ENCODE peak calls at places on chromosomes 4 and X, in eight cellular contexts. One of them, this sample, is unnamed.

GRCh38 chr4:39348371-39349265 is 17.5 kb downstream of the RFC1 start:
- DNase-seq in effector memory CD4-positive, alpha-beta T cell: no peak
- DNase-seq in PC-3: peak
- DNase-seq in ascending aorta: no peak
- DNase-seq in CD8-positive, alpha-beta memory T cell: no peak
- DNase-seq in hypothalamus: no peak
- DNase-seq in omental fat pad: no peak
- DNase-seq in H4: no peak
- DNase-seq in this sample: no peak

GRCh38 chr4:95465010-95465409 is 83.8 kb downstream of the UNC5C start:
- DNase-seq in effector memory CD4-positive, alpha-beta T cell: no peak
- DNase-seq in PC-3: peak
- DNase-seq in ascending aorta: no peak
- DNase-seq in CD8-positive, alpha-beta memory T cell: no peak
- DNase-seq in hypothalamus: no peak
- DNase-seq in omental fat pad: no peak
- DNase-seq in H4: no peak
- DNase-seq in this sample: peak

GRCh38 chr4:66062044-66062443 is 391.8 kb upstream of the EPHA5 start:
- DNase-seq in effector memory CD4-positive, alpha-beta T cell: no peak
- DNase-seq in PC-3: peak
- DNase-seq in ascending aorta: no peak
- DNase-seq in CD8-positive, alpha-beta memory T cell: no peak
- DNase-seq in hypothalamus: no peak
- DNase-seq in omental fat pad: no peak
- DNase-seq in H4: no peak
- DNase-seq in this sample: peak

GRCh38 chr4:10205223-10205622 is 88.6 kb upstream of the WDR1 start:
- DNase-seq in effector memory CD4-positive, alpha-beta T cell: no peak
- DNase-seq in PC-3: peak
- DNase-seq in ascending aorta: no peak
- DNase-seq in CD8-positive, alpha-beta memory T cell: no peak
- DNase-seq in hypothalamus: no peak
- DNase-seq in omental fat pad: no peak
- DNase-seq in H4: no peak
- DNase-seq in this sample: peak

GRCh38 chrX:56726609-56727008 is 2.4 kb upstream of the NBDY start:
- DNase-seq in effector memory CD4-positive, alpha-beta T cell: no peak
- DNase-seq in PC-3: peak
- DNase-seq in ascending aorta: no peak
- DNase-seq in CD8-positive, alpha-beta memory T cell: peak
- DNase-seq in hypothalamus: no peak
- DNase-seq in omental fat pad: no peak
- DNase-seq in H4: peak
- DNase-seq in this sample: peak

GRCh38 chr4:81648576-81649272 is 177.0 kb upstream of the RASGEF1B start:
- DNase-seq in effector memory CD4-positive, alpha-beta T cell: no peak
- DNase-seq in PC-3: no peak
- DNase-seq in ascending aorta: no peak
- DNase-seq in CD8-positive, alpha-beta memory T cell: peak
- DNase-seq in hypothalamus: no peak
- DNase-seq in omental fat pad: no peak
- DNase-seq in H4: peak
- DNase-seq in this sample: no peak

GRCh38 chr4:173414456-173414855 is 15.5 kb upstream of the SCRG1 start:
- DNase-seq in effector memory CD4-positive, alpha-beta T cell: no peak
- DNase-seq in PC-3: no peak
- DNase-seq in ascending aorta: no peak
- DNase-seq in CD8-positive, alpha-beta memory T cell: no peak
- DNase-seq in hypothalamus: no peak
- DNase-seq in omental fat pad: no peak
- DNase-seq in H4: no peak
- DNase-seq in this sample: no peak

GRCh38 chr4:72390409-72390808 is 178.6 kb downstream of the ADAMTS3 start:
- DNase-seq in effector memory CD4-positive, alpha-beta T cell: no peak
- DNase-seq in PC-3: peak
- DNase-seq in ascending aorta: no peak
- DNase-seq in CD8-positive, alpha-beta memory T cell: no peak
- DNase-seq in hypothalamus: no peak
- DNase-seq in omental fat pad: no peak
- DNase-seq in H4: no peak
- DNase-seq in this sample: peak

GRCh38 chrX:132165651-132166050 is 37.8 kb upstream of the FRMD7 start:
- DNase-seq in effector memory CD4-positive, alpha-beta T cell: no peak
- DNase-seq in PC-3: peak
- DNase-seq in ascending aorta: no peak
- DNase-seq in CD8-positive, alpha-beta memory T cell: no peak
- DNase-seq in hypothalamus: no peak
- DNase-seq in omental fat pad: no peak
- DNase-seq in H4: no peak
- DNase-seq in this sample: peak

GRCh38 chr4:184843984-184844554 is 18.3 kb upstream of the ACSL1 start:
- DNase-seq in effector memory CD4-positive, alpha-beta T cell: no peak
- DNase-seq in PC-3: no peak
- DNase-seq in ascending aorta: no peak
- DNase-seq in CD8-positive, alpha-beta memory T cell: no peak
- DNase-seq in hypothalamus: no peak
- DNase-seq in omental fat pad: no peak
- DNase-seq in H4: no peak
- DNase-seq in this sample: no peak

GRCh38 chr4:6562931-6563901 is 11.8 kb upstream of the MAN2B2 start:
- DNase-seq in effector memory CD4-positive, alpha-beta T cell: no peak
- DNase-seq in PC-3: peak
- DNase-seq in ascending aorta: no peak
- DNase-seq in CD8-positive, alpha-beta memory T cell: no peak
- DNase-seq in hypothalamus: no peak
- DNase-seq in omental fat pad: no peak
- DNase-seq in H4: no peak
- DNase-seq in this sample: no peak

GRCh38 chr4:140052050-140052449 is 101.9 kb downstream of the MAML3 start:
- DNase-seq in effector memory CD4-positive, alpha-beta T cell: no peak
- DNase-seq in PC-3: peak
- DNase-seq in ascending aorta: no peak
- DNase-seq in CD8-positive, alpha-beta memory T cell: no peak
- DNase-seq in hypothalamus: no peak
- DNase-seq in omental fat pad: no peak
- DNase-seq in H4: peak
- DNase-seq in this sample: peak